ENCODE peak calls at places on chromosomes 13 and 19, in ten cellular contexts. H is HCT116, T is B cell, J is breast epithelium, N is fibroblast of mammary gland, W is A673, X is Caco-2, L is lower lobe of right lung, P is cardiac muscle cell, G is adrenal gland. I is an unnamed sample.
A peak's percentile ranks its signal among the peaks of the same experiment; 100 is the strongest.

GRCh38 chr19:51294977-51295375 is 16.5 kb upstream of the IGLON5 start:
- DNase-seq in L (no peak), H (no peak), P (no peak), G (no peak), X (no peak), T (no peak), W (no peak), J (no peak), N (no peak), I (no peak)

GRCh38 chr13:90272356-90272755 is 1075.1 kb upstream of the MIR17HG start:
- DNase-seq in G (no peak), N (peak; percentile 46), W (no peak), P (no peak), X (no peak), T (no peak), J (no peak), L (no peak), H (no peak), I (peak; percentile 79)

GRCh38 chr13:112842343-112842856 is 126.6 kb upstream of the MCF2L start:
- DNase-seq in G (no peak), W (no peak), T (no peak), P (no peak), J (no peak), X (no peak), L (no peak), N (peak; percentile 44), H (no peak), I (no peak)

GRCh38 chr19:55640043-55640576 is 692 bp upstream of the ZNF580 start:
- DNase-seq in N (peak; percentile 73), T (peak; percentile 90), L (peak; percentile 88), J (peak; percentile 71), W (peak; percentile 85), X (peak; percentile 89), P (no peak), G (peak; percentile 81), H (no peak), I (peak; percentile 71)

GRCh38 chr13:49838989-49839388 is 46.5 kb upstream of the KPNA3 start:
- DNase-seq in W (no peak), P (no peak), N (no peak), X (peak; percentile 86), J (no peak), L (no peak), T (no peak), G (no peak), H (no peak), I (peak; percentile 34)

GRCh38 chr19:12364391-12365093 is 941 bp downstream of the ZNF442 start:
- DNase-seq in H (no peak), G (peak; percentile 41), X (no peak), P (peak; percentile 27), T (peak; percentile 21), J (no peak), W (peak; percentile 4), N (peak; percentile 7), L (peak; percentile 59), I (no peak)

GRCh38 chr13:93318538-93318937 is 91.9 kb downstream of the GPC6 start:
- DNase-seq in P (peak; percentile 9), T (no peak), L (no peak), N (peak; percentile 53), J (no peak), H (no peak), G (no peak), X (no peak), W (peak; percentile 67), I (peak; percentile 18)

GRCh38 chr19:19553670-19554069 is 15.6 kb downstream of the CILP2 start:
- DNase-seq in P (no peak), L (no peak), X (no peak), N (no peak), T (no peak), G (no peak), W (no peak), J (no peak), H (no peak), I (no peak)

GRCh38 chr19:45321848-45322247 is 827 bp downstream of the CKM start:
- DNase-seq in G (no peak), X (no peak), P (peak; percentile 59), J (no peak), H (no peak), N (no peak), T (no peak), L (no peak), W (no peak), I (no peak)
- TF ChIP-seq CTCF in G (no peak), X (no peak), P (no peak), J (no peak), H (no peak), N (no peak), T (no peak), L (no peak), W (no peak), I (no peak)

DNA sequence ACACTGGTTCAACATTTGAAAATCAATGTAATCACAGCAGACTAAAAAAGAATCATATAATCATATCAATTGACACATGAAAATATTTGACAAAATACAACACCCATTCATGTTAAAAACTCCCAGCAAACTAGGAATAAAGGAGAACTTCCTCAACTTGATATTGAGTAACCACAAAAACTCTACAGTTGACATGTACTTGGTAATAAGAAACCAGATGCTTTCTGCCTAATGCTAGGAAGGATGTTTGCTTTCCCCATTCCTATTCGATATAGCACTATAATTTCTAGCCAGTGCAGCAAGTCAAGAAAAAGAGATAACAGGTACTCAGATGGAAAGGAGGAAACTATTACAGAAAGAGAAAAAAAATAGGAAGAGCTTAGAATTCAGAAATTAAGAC is 26.9 kb downstream of the UFM1 start:
- DNase-seq in G (no peak), J (no peak), N (no peak), L (no peak), T (no peak), P (no peak), X (no peak), W (no peak), H (no peak), I (no peak)
- TF ChIP-seq CTCF in G (no peak), J (no peak), N (no peak), L (no peak), T (no peak), P (no peak), X (no peak), W (no peak), H (no peak), I (no peak)

GRCh38 chr19:4832776-4833175 is 1.3 kb upstream of the TICAM1 start:
- DNase-seq in G (no peak), P (no peak), X (no peak), W (no peak), L (no peak), H (no peak), N (no peak), J (no peak), T (no peak), I (no peak)

GRCh38 chr19:4830332-4830731 is 1.2 kb downstream of the TICAM1 start:
- DNase-seq in H (no peak), X (no peak), J (no peak), W (no peak), P (no peak), N (no peak), G (no peak), T (no peak), L (no peak), I (no peak)

GRCh38 chr19:4830768-4831265 is 695 bp downstream of the TICAM1 start:
- DNase-seq in X (no peak), P (no peak), W (no peak), N (no peak), L (no peak), H (no peak), T (no peak), G (no peak), J (no peak), I (no peak)

GRCh38 chr19:4831351-4832340 is at the start of gene TICAM1:
- DNase-seq in P (peak; percentile 32), N (peak; percentile 40), W (peak; percentile 49), H (no peak), L (peak; percentile 87), G (peak; percentile 60), T (peak; percentile 89), X (peak; percentile 62), J (peak; percentile 71), I (no peak)

DNA sequence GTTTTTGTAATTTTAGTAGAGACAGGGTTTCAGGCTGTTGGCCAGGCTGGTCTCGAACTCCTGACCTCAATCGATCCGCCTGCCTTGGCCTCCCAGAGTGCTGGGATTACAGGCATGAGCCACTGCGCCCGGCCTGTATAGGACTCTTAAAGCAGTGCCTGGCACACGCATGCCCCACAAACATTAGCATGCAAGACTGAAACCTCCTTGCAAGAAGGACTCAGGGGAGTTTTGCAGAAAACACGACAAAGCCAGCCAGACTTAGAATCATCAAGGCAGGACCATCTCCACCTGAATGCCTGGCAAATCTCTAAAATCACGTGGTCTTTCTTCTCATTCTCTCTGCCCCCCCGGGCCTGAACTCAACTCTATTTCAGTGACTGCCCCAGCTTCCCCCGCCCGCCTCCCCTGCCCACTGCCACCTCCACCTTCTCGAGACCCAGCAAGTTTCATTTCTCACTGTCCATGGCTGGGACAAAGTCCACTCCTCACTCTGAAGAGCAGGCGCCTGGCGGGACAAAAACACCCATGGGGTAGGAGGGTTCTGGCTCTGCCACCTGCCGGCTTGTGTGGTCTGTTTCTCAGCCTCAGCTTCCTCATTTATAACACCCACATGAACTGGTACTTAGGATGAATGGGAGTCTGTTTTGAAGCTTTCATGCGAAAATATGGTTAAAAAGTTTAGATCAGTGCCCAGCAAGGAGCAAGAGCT is 2.4 kb downstream of the TICAM1 start:
- DNase-seq in H (no peak), X (no peak), T (peak; percentile 71), J (no peak), G (no peak), P (no peak), N (no peak), W (no peak), L (no peak), I (no peak)
- TF ChIP-seq CTCF in H (no peak), X (no peak), T (peak; percentile 21), J (no peak), G (no peak), P (no peak), N (no peak), W (no peak), L (no peak), I (peak; percentile 14)

GRCh38 chr19:34838753-34839431 is 65.9 kb upstream of the ZNF599 start:
- DNase-seq in P (peak; percentile 55), L (no peak), G (no peak), J (no peak), W (peak; percentile 11), N (no peak), T (peak; percentile 32), H (no peak), X (peak; percentile 73), I (no peak)

GRCh38 chr19:34844254-34844653 is 71.2 kb upstream of the ZNF599 start:
- DNase-seq in G (no peak), H (no peak), W (no peak), X (no peak), T (no peak), L (no peak), P (no peak), J (no peak), N (no peak), I (no peak)

GRCh38 chr19:34838248-34838647 is 65.2 kb upstream of the ZNF599 start:
- DNase-seq in N (no peak), X (no peak), H (peak; percentile 8), G (no peak), L (no peak), T (no peak), P (peak; percentile 25), W (peak; percentile 22), J (no peak), I (peak; percentile 4)

GRCh38 chr19:34837262-34837661 is 64.2 kb upstream of the ZNF599 start:
- DNase-seq in T (no peak), G (peak; percentile 30), P (no peak), W (no peak), N (no peak), X (no peak), J (no peak), L (no peak), H (no peak), I (no peak)

DNA sequence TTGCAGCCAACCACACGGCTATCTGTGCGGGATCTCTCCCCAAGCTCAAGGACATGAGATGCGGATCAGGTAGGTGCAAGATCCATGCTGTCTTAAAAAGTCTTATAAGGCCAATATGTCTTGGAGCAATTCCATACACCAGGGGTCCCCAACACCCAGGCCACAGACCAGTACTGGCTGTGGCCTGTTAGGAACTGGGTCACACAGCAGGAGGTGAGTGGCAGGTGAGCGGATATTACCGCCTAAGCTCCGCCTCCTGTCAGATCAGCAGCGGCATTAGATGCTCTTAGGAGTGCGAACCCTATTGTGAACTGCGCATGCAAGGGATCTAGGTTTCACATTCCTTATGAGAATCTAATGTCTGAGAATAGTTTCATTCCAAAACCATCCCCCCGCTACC is 68.8 kb upstream of the ZNF599 start:
- DNase-seq in P (no peak), X (no peak), J (no peak), L (no peak), W (no peak), N (no peak), H (no peak), T (no peak), G (no peak), I (no peak)
- TF ChIP-seq CTCF in P (no peak), X (peak; percentile 18), J (no peak), L (no peak), W (no peak), N (no peak), H (no peak), T (no peak), G (no peak), I (no peak)

I was measured in foreskin keratinocyte.